ENCODE peak calls at places on chromosomes 12 and 14, in six cellular contexts. One of them, this sample, is unnamed.

GRCh38 chr12:69655616-69656336 is 43.3 kb downstream of the BEST3 start:
- DNase-seq in NCI-H1436: no peak
- DNase-seq in GM13977: no peak
- DNase-seq in NCI-H2029: no peak
- DNase-seq in HFFc6: peak
- DNase-seq in HEK293T: no peak
- DNase-seq in this sample: no peak

GRCh38 chr14:48008646-48009045 is 333.2 kb upstream of the MDGA2 start:
- DNase-seq in HEK293T: no peak
- DNase-seq in GM13977: no peak
- DNase-seq in HFFc6: no peak
- DNase-seq in NCI-H2029: no peak
- DNase-seq in NCI-H1436: no peak
- DNase-seq in this sample: no peak

GRCh38 chr12:45483571-45483970 is 245.9 kb upstream of the ARID2 start:
- DNase-seq in HEK293T: no peak
- DNase-seq in GM13977: no peak
- DNase-seq in NCI-H2029: no peak
- DNase-seq in NCI-H1436: no peak
- DNase-seq in HFFc6: no peak
- DNase-seq in this sample: no peak

GRCh38 chr14:99749142-99749541 is 44.1 kb upstream of the EML1 start:
- DNase-seq in NCI-H1436: peak
- DNase-seq in GM13977: no peak
- DNase-seq in HEK293T: no peak
- DNase-seq in HFFc6: no peak
- DNase-seq in NCI-H2029: no peak
- DNase-seq in this sample: no peak

GRCh38 chr12:117352260-117352659 is 9.2 kb downstream of the NOS1 start:
- DNase-seq in HFFc6: no peak
- DNase-seq in GM13977: no peak
- DNase-seq in HEK293T: no peak
- DNase-seq in NCI-H1436: no peak
- DNase-seq in NCI-H2029: peak
- DNase-seq in this sample: no peak

GRCh38 chr14:99971929-99972747 is 93.1 kb upstream of the EVL start:
- DNase-seq in HFFc6: no peak
- DNase-seq in NCI-H2029: no peak
- DNase-seq in HEK293T: peak
- DNase-seq in GM13977: no peak
- DNase-seq in NCI-H1436: no peak
- DNase-seq in this sample: no peak

GRCh38 chr12:129927316-129927900 is 23.6 kb upstream of the TMEM132D start:
- DNase-seq in GM13977: no peak
- DNase-seq in HEK293T: no peak
- DNase-seq in NCI-H1436: no peak
- DNase-seq in HFFc6: no peak
- DNase-seq in NCI-H2029: no peak
- DNase-seq in this sample: no peak

GRCh38 chr12:19994970-19995369 is 373.4 kb upstream of the PDE3A start:
- DNase-seq in HFFc6: no peak
- DNase-seq in GM13977: no peak
- DNase-seq in NCI-H2029: no peak
- DNase-seq in HEK293T: no peak
- DNase-seq in NCI-H1436: no peak
- DNase-seq in this sample: no peak

GRCh38 chr12:104736307-104736706 is 221.8 kb downstream of the SLC41A2 start:
- DNase-seq in NCI-H2029: no peak
- DNase-seq in HFFc6: peak
- DNase-seq in NCI-H1436: no peak
- DNase-seq in GM13977: no peak
- DNase-seq in HEK293T: no peak
- DNase-seq in this sample: no peak

GRCh38 chr12:84779169-84779568 is 133.4 kb downstream of the SLC6A15 start:
- DNase-seq in GM13977: no peak
- DNase-seq in HFFc6: no peak
- DNase-seq in NCI-H1436: no peak
- DNase-seq in HEK293T: no peak
- DNase-seq in NCI-H2029: no peak
- DNase-seq in this sample: no peak

This sample was measured in HuH-7.5.